ENCODE peak calls at places on chromosomes 3 and 15, in eight cellular contexts. T, H, G, R, D, Z, M and Y are unnamed samples.

GRCh38 chr15:61049934-61050333 is 179.2 kb downstream of the RORA start:
- DNase-seq in M (no peak), Z (peak; percentile 45), D (no peak), H (peak; percentile 15), R (peak; percentile 43), G (no peak), T (no peak), Y (no peak)

GRCh38 chr3:146169891-146170290 is 8.9 kb upstream of the PLOD2 start:
- DNase-seq in H (no peak), Z (no peak), M (no peak), D (no peak), R (peak; percentile 86), T (no peak), G (no peak), Y (no peak)

GRCh38 chr15:89383635-89384604 is 49.3 kb upstream of the POLG start:
- DNase-seq in H (no peak), D (no peak), R (peak; percentile 46), M (no peak), G (no peak), Z (peak; percentile 95), T (peak; percentile 70), Y (no peak)

GRCh38 chr3:37964716-37965115 is 25.9 kb upstream of the VILL start:
- DNase-seq in M (no peak), R (no peak), H (no peak), Z (no peak), D (no peak), G (no peak), T (no peak), Y (no peak)

GRCh38 chr3:126340081-126340511 is 17.1 kb downstream of the KLF15 start:
- DNase-seq in D (no peak), Z (no peak), M (no peak), G (peak; percentile 31), H (no peak), R (no peak), T (peak; percentile 89), Y (no peak)

GRCh38 chr3:123201557-123202427 is at the start of gene SEC22A:
- DNase-seq in G (peak; percentile 59), R (peak; percentile 94), T (peak; percentile 92), D (peak; percentile 96), M (peak; percentile 92), H (peak; percentile 97), Z (peak; percentile 98), Y (peak; percentile 73)

GRCh38 chr3:184564685-184565385 is 3.2 kb downstream of the EPHB3 start:
- DNase-seq in D (no peak), Z (no peak), R (no peak), M (no peak), T (no peak), G (no peak), H (no peak), Y (no peak)

GRCh38 chr3:76403556-76403955 is 618.2 kb upstream of the ZNF717 start:
- DNase-seq in H (no peak), M (no peak), R (no peak), T (no peak), Z (no peak), D (no peak), G (no peak), Y (no peak)

GRCh38 chr15:79307251-79307650 is 3.7 kb upstream of the TMED3 start:
- DNase-seq in M (no peak), H (no peak), D (no peak), Z (no peak), R (no peak), T (no peak), G (no peak), Y (no peak)

GRCh38 chr3:117045143-117045542 is 335.6 kb downstream of the TUSC7 start:
- DNase-seq in D (no peak), T (no peak), H (no peak), R (peak; percentile 11), M (no peak), Z (peak; percentile 16), G (no peak), Y (no peak)

GRCh38 chr3:189839576-189839975 is 208.4 kb downstream of the TP63 start:
- DNase-seq in T (peak; percentile 70), M (no peak), H (peak; percentile 34), R (peak; percentile 89), Z (peak; percentile 65), D (no peak), G (no peak), Y (no peak)

GRCh38 chr3:147113293-147114045 is 292.9 kb downstream of the ZIC4 start:
- DNase-seq in R (peak; percentile 49), Z (no peak), M (no peak), H (peak; percentile 0), G (no peak), T (peak; percentile 57), D (no peak), Y (peak; percentile 42)

GRCh38 chr15:34883633-34884032 is 85.9 kb downstream of the AQR start:
- DNase-seq in Z (no peak), T (no peak), H (peak; percentile 2), G (no peak), D (no peak), M (no peak), R (peak; percentile 2), Y (no peak)

GRCh38 chr15:101326462-101327146 is 31.6 kb upstream of the SNRPA1 start:
- DNase-seq in M (no peak), D (no peak), G (no peak), R (no peak), T (no peak), H (no peak), Z (peak; percentile 2), Y (no peak)

DNA sequence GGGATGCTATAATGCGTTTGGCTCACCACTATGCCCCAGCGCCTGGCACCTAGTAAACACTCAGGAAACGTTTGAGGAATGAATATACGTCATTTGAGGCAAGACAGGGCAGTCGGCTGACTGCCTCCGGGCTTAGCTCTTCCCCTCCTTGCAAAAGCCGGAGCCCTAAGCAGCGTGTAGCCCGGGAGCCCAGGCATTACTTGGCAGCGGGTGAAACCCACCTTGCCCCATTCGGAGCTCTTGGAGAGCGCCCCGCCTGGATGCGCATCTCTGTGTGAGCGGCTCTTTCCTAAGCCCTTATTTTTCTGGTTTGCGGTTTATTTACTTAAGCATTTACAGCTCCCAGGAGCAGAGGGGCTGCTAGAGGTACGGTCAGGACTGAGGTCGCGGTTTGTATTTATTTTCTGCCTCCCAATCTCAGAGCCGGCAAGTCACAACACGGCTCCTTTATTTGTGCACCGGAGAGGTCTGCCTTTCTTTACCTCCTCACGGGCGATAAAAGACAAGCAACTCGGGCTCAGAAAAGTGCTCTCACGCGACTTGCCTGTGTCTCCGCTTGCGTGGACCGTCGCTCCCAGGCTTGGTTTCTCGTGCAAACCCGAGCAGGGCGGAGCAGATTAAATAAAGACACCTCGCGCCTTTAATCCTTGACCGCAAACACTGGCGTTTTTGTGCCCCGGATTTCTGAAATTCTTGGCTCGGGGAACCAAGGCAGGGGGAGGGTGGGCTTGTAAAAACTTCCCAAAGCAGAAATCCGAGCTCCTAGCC is 724 bp upstream of the ITPR1 start:
- DNase-seq in R (peak; percentile 86), Z (peak; percentile 76), H (peak; percentile 46), M (peak; percentile 25), D (peak; percentile 60), T (peak; percentile 87), G (no peak), Y (no peak)
- TF ChIP-seq CTCF in R (peak; percentile 2), Z (no peak), H (no peak), M (no peak), D (no peak), T (no peak), G (no peak), Y (no peak)

DNA sequence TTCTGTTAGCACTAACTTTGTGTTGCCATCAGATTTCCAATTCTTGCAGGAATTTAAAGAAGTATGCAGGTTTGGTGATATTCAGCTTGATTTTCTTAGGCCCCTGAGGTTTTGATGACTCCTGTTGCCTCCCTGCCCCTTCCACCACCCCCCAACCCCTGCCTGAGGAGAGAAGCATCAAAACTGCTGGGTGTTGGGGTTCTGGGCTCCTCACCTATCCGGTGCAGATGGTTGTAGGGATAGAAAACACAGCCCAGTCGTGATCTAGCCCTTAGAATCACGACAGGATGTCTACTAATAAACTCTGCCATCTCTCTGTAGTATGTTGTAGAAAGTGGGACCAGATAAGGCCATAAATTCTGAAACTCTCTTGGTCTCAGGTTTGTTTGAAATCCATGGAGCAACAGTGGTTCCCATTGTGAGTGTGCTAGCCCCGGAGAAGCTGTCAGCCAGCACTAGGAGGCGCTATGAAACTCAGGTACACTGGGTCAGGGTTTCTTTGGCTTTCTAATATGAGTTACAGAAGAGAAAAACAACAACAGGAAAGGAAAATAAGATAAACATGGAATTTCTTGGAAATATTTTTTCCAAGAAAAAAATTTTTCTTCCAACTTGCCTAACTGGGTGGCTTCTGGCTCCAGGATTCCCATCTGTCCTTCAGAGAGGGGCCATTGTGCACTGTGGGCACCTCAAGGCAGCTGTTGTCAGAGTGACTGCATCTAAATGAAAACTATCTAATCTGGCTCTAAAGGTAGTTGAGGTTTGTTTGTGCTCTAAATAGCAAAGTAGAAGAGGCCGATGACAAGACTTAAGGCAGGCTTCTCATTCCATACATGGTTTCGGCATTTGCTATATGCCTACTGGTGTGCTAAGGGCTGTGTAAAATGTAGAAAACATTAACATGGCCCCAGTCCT is 8.7 kb downstream of the SRP14 start:
- DNase-seq in M (no peak), D (no peak), G (no peak), H (no peak), T (peak; percentile 43), Z (peak; percentile 64), R (peak; percentile 28), Y (no peak)
- TF ChIP-seq CTCF in M (peak; percentile 62), D (peak; percentile 4), G (peak; percentile 25), H (peak; percentile 43), T (peak; percentile 73), Z (peak; percentile 58), R (peak; percentile 65), Y (peak; percentile 55)

GRCh38 chr3:176430244-176430893 is 766.9 kb downstream of the TBL1XR1 start:
- DNase-seq in R (peak; percentile 42), H (peak; percentile 36), D (no peak), G (no peak), Z (peak; percentile 48), M (peak; percentile 23), T (peak; percentile 68), Y (peak; percentile 31)
- TF ChIP-seq CTCF in R (peak; percentile 54), H (peak; percentile 60), D (peak; percentile 23), G (peak; percentile 51), Z (peak; percentile 80), M (peak; percentile 34), T (peak; percentile 60), Y (peak; percentile 73)

GRCh38 chr3:64685800-64686445 is 1.9 kb downstream of the ADAMTS9 start:
- DNase-seq in R (peak; percentile 80), G (peak; percentile 60), T (peak; percentile 97), M (no peak), H (peak; percentile 48), D (peak; percentile 93), Z (peak; percentile 94), Y (peak; percentile 61)
- TF ChIP-seq CTCF in R (peak; percentile 39), G (peak; percentile 11), T (peak; percentile 30), M (no peak), H (no peak), D (no peak), Z (peak; percentile 63), Y (peak; percentile 33)

GRCh38 chr3:168514252-168514651 is 418.5 kb upstream of the GOLIM4 start:
- DNase-seq in G (no peak), R (no peak), M (no peak), H (no peak), D (no peak), T (no peak), Z (no peak), Y (no peak)

GRCh38 chr3:168506589-168506988 is 410.9 kb upstream of the GOLIM4 start:
- DNase-seq in H (no peak), Z (no peak), M (no peak), G (no peak), T (no peak), D (no peak), R (no peak), Y (no peak)

GRCh38 chr3:168512802-168513201 is 417.1 kb upstream of the GOLIM4 start:
- DNase-seq in R (no peak), T (no peak), H (no peak), Z (no peak), D (no peak), M (no peak), G (no peak), Y (no peak)

GRCh38 chr3:168511428-168512014 is 415.8 kb upstream of the GOLIM4 start:
- DNase-seq in H (no peak), R (peak; percentile 10), T (peak; percentile 24), Z (peak; percentile 30), M (no peak), G (no peak), D (no peak), Y (no peak)
- TF ChIP-seq CTCF in H (no peak), R (peak; percentile 60), T (peak; percentile 58), Z (peak; percentile 69), M (peak; percentile 46), G (no peak), D (no peak), Y (peak; percentile 47)